ENCODE peak calls at places on chromosomes 13 and 19, in six cellular contexts. L is GM13976; R is stimulated activated CD4-positive, alpha-beta T cell treated with anti-CD3 and anti-CD28 coated beads, Interleukin-15, amount 100 ng/mL, for 1 hour; P is RCC 7860; T is mucosa of gallbladder; B is activated CD4-positive, CD25-positive, alpha-beta regulatory T cell treated with anti-CD3 and anti-CD28 coated beads, Interleukin-2, amount 50 U/mL, for 72 hours. M is an unnamed sample.

GRCh38 chr13:43368003-43368402 is 344.6 kb downstream of the DNAJC15 start:
- DNase-seq in T (no peak), P (no peak), L (peak; percentile 19), R (no peak), B (no peak), M (no peak)

GRCh38 chr13:61084983-61085382 is 330.7 kb downstream of the PCDH20 start:
- DNase-seq in P (no peak), L (no peak), R (no peak), T (no peak), B (no peak), M (no peak)

GRCh38 chr19:784541-784940 is 12.7 kb upstream of the PTBP1 start:
- DNase-seq in B (no peak), R (no peak), T (no peak), L (no peak), P (no peak), M (no peak)

GRCh38 chr13:46580362-46580839 is 27.4 kb downstream of the LRCH1 start:
- DNase-seq in P (no peak), L (no peak), B (no peak), R (no peak), T (no peak), M (no peak)

GRCh38 chr13:44680746-44681355 is 104.7 kb upstream of the TSC22D1 start:
- DNase-seq in B (no peak), L (peak; percentile 45), T (no peak), R (no peak), P (no peak), M (no peak)

GRCh38 chr13:41652735-41653361 is 195.5 kb downstream of the RGCC start:
- DNase-seq in T (peak; percentile 21), B (no peak), P (peak; percentile 29), L (peak; percentile 51), R (no peak), M (no peak)

GRCh38 chr13:51957377-51958216 is 53.7 kb downstream of the ATP7B start:
- DNase-seq in L (no peak), B (no peak), R (no peak), P (no peak), T (no peak), M (peak; percentile 23)

GRCh38 chr13:78603240-78603947 is at the start of gene POU4F1:
- DNase-seq in B (peak; percentile 60), L (peak; percentile 89), R (no peak), P (no peak), T (no peak), M (peak; percentile 88)

GRCh38 chr19:41218615-41219507 is at the start of gene AXL:
- DNase-seq in P (peak; percentile 44), L (no peak), B (no peak), R (no peak), T (peak; percentile 77), M (no peak)

GRCh38 chr13:32791545-32792172 is 205.4 kb downstream of the PDS5B start:
- DNase-seq in P (no peak), R (no peak), B (no peak), L (peak; percentile 67), T (no peak), M (no peak)

GRCh38 chr13:57857945-57858344 is 226.4 kb downstream of the PCDH17 start:
- DNase-seq in L (no peak), T (no peak), B (no peak), P (no peak), R (no peak), M (no peak)

GRCh38 chr13:26719356-26719945 is 41.1 kb downstream of the GPR12 start:
- DNase-seq in T (no peak), R (no peak), B (no peak), P (no peak), L (no peak), M (no peak)

GRCh38 chr13:24274452-24274971 is 34.9 kb upstream of the C1QTNF9 start:
- DNase-seq in B (peak; percentile 43), R (peak; percentile 42), P (no peak), T (peak; percentile 36), L (peak; percentile 79), M (no peak)